ENCODE peak calls at places on chromosomes 3 and 15, in four cellular contexts. One of them, this sample, is unnamed. For H3K4me1, the result is how much of the 10 kb centered on the place peaks cover.

GRCh38 chr3:12708584-12709192 is 44.8 kb upstream of the RAF1 start:
- DNase-seq in transverse colon: no peak
- DNase-seq in stomach: peak
- DNase-seq in esophagus squamous epithelium: no peak
- DNase-seq in this sample: no peak

GRCh38 chr3:65146149-65146548 is 458.3 kb upstream of the ADAMTS9 start:
- DNase-seq in esophagus squamous epithelium: no peak
- DNase-seq in transverse colon: no peak
- DNase-seq in stomach: no peak
- DNase-seq in this sample: no peak

GRCh38 chr3:89851974-89852621 is 744.7 kb downstream of the EPHA3 start:
- DNase-seq in stomach: peak
- DNase-seq in esophagus squamous epithelium: no peak
- DNase-seq in transverse colon: peak
- DNase-seq in this sample: no peak

GRCh38 chr3:121718205-121718846 is 31.2 kb downstream of the GOLGB1 start:
- DNase-seq in esophagus squamous epithelium: no peak
- DNase-seq in transverse colon: no peak
- DNase-seq in stomach: no peak
- DNase-seq in this sample: no peak

GRCh38 chr3:124227150-124227630 is 235.3 kb upstream of the ROPN1 start:
- DNase-seq in esophagus squamous epithelium: no peak
- DNase-seq in transverse colon: no peak
- DNase-seq in stomach: no peak
- DNase-seq in this sample: no peak

GRCh38 chr3:32195995-32196540 is 42.4 kb upstream of the CMTM8 start:
- DNase-seq in transverse colon: no peak
- DNase-seq in stomach: no peak
- DNase-seq in esophagus squamous epithelium: no peak
- DNase-seq in this sample: no peak

GRCh38 chr3:153209596-153209995 is 47.6 kb downstream of the RAP2B start:
- DNase-seq in transverse colon: no peak
- DNase-seq in stomach: no peak
- DNase-seq in esophagus squamous epithelium: no peak
- DNase-seq in this sample: no peak

GRCh38 chr3:185732782-185733181 is 92.1 kb downstream of the IGF2BP2 start:
- DNase-seq in stomach: no peak
- DNase-seq in transverse colon: no peak
- DNase-seq in esophagus squamous epithelium: no peak
- DNase-seq in this sample: no peak

GRCh38 chr15:70234256-70234965 is 136.7 kb upstream of the TLE3 start:
- DNase-seq in stomach: no peak
- DNase-seq in transverse colon: no peak
- DNase-seq in esophagus squamous epithelium: no peak
- DNase-seq in this sample: no peak

GRCh38 chr3:29757054-29757777 is 476.3 kb downstream of the RBMS3 start:
- DNase-seq in esophagus squamous epithelium: no peak
- DNase-seq in transverse colon: no peak
- DNase-seq in stomach: peak
- DNase-seq in this sample: no peak

GRCh38 chr3:29759443-29760033 is 478.7 kb downstream of the RBMS3 start:
- DNase-seq in esophagus squamous epithelium: no peak
- DNase-seq in stomach: no peak
- DNase-seq in transverse colon: no peak
- DNase-seq in this sample: no peak

GRCh38 chr3:29758108-29759020 is 477.5 kb downstream of the RBMS3 start:
- DNase-seq in stomach: no peak
- DNase-seq in transverse colon: no peak
- DNase-seq in esophagus squamous epithelium: no peak
- DNase-seq in this sample: no peak

GRCh38 chr3:29755416-29755815 is 474.5 kb downstream of the RBMS3 start:
- DNase-seq in stomach: no peak
- DNase-seq in transverse colon: no peak
- DNase-seq in esophagus squamous epithelium: no peak
- DNase-seq in this sample: no peak

GRCh38 chr3:29759021-29759359 is 478.1 kb downstream of the RBMS3 start:
- DNase-seq in esophagus squamous epithelium: no peak
- DNase-seq in stomach: no peak
- DNase-seq in transverse colon: no peak
- DNase-seq in this sample: no peak
- H3K4me3 ChIP-seq in esophagus squamous epithelium: peak
- H3K4me3 ChIP-seq in stomach: no peak
- H3K4me3 ChIP-seq in transverse colon: no peak
- H3K4me3 ChIP-seq in this sample: no peak

DNA sequence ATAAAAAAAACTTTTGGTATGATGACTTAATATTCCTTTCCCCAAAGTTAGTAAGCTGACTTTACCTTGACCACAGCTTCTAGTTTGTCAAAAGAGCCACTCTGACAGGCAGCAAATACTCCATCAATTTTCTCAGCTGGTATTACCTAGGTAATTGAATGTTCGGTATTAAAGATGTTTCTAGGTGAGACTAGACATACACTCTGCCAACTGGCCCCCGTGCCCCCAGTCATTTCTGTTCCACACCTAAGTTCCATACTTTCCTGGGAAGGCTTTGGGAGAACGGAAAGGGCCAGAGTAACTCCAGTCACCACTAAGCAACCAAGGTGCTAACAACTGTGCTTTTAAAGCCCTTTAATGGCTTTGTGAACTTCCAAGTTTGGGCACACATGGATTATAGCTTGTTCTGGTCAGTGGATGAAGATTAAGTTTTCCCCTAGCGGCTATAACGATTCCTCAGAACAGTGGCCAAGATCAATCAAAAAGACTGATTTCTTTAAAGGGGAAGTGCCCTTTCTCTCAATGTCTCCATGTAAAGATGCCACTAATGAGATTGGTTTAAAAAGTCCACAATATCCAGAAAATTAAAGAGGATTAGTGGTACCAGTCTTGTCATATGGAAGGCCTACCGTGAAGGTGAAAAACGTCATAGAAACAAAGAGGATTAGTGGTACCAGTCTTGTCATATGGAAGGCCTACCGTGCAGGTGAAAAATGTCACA is 7.0 kb downstream of the EIF4A2 start:
- DNase-seq in stomach: no peak
- DNase-seq in transverse colon: no peak
- DNase-seq in esophagus squamous epithelium: no peak
- DNase-seq in this sample: no peak
- TF ChIP-seq CTCF in stomach: no peak
- TF ChIP-seq CTCF in transverse colon: no peak
- TF ChIP-seq CTCF in esophagus squamous epithelium: no peak
- TF ChIP-seq CTCF in this sample: no peak

GRCh38 chr15:58415636-58416035 is 16.2 kb upstream of the LIPC start:
- DNase-seq in stomach: no peak
- DNase-seq in transverse colon: no peak
- DNase-seq in esophagus squamous epithelium: no peak
- DNase-seq in this sample: no peak
- H3K4me1 ChIP-seq in stomach: under half
- H3K4me1 ChIP-seq in transverse colon: under half
- H3K4me1 ChIP-seq in esophagus squamous epithelium: under half
- H3K4me1 ChIP-seq in this sample: under half

GRCh38 chr15:63564093-63564492 is 33.1 kb upstream of the FBXL22 start:
- DNase-seq in transverse colon: no peak
- DNase-seq in stomach: no peak
- DNase-seq in esophagus squamous epithelium: no peak
- DNase-seq in this sample: no peak
- H3K4me3 ChIP-seq in transverse colon: no peak
- H3K4me3 ChIP-seq in stomach: no peak
- H3K4me3 ChIP-seq in esophagus squamous epithelium: no peak
- H3K4me3 ChIP-seq in this sample: no peak

GRCh38 chr15:28913171-28913765 is 27.5 kb downstream of the APBA2 start:
- DNase-seq in esophagus squamous epithelium: no peak
- DNase-seq in transverse colon: no peak
- DNase-seq in stomach: no peak
- DNase-seq in this sample: no peak
- TF ChIP-seq CTCF in esophagus squamous epithelium: no peak
- TF ChIP-seq CTCF in transverse colon: no peak
- TF ChIP-seq CTCF in stomach: no peak
- TF ChIP-seq CTCF in this sample: no peak

This sample was measured in mucosa of descending colon.